ENCODE peak calls at places on chromosomes 12 and 14, in nine cellular contexts. Z is upper lobe of right lung; P is activated CD4-positive, alpha-beta T cell treated with anti-CD3 and anti-CD28 coated beads for 1 hour; C is brain microvascular endothelial cell; T is stimulated activated CD4-positive, alpha-beta T cell treated with anti-CD3 and anti-CD28 coated beads, Interleukin-15, amount 100 ng/mL, for 1 hour; D is LoVo; U is NCI-H526; F is uterus; A is NCI-H1092. I is an unnamed sample.

GRCh38 chr14:32192712-32193373 is 9.0 kb upstream of the RNU6-7 start:
- DNase-seq in Z (no peak), P (no peak), C (no peak), T (no peak), D (no peak), U (peak; percentile 11), F (no peak), A (no peak), I (no peak)

GRCh38 chr12:106601031-106601430 is 18.2 kb downstream of the RFX4 start:
- DNase-seq in Z (no peak), P (no peak), C (no peak), T (no peak), D (no peak), U (no peak), F (no peak), A (no peak), I (no peak)

GRCh38 chr12:54141534-54142475 is 47.0 kb downstream of the SMUG1 start:
- DNase-seq in Z (no peak), P (no peak), C (no peak), T (no peak), D (no peak), U (no peak), F (peak; percentile 34), A (no peak), I (no peak)

GRCh38 chr14:101781240-101782061 is 19.9 kb downstream of the PPP2R5C start:
- DNase-seq in Z (peak; percentile 71), P (no peak), C (no peak), T (no peak), D (no peak), U (peak; percentile 61), F (no peak), A (no peak), I (no peak)

GRCh38 chr12:114406326-114407033 is 536 bp upstream of the TBX5 start:
- DNase-seq in Z (no peak), P (no peak), C (no peak), T (no peak), D (no peak), U (no peak), F (no peak), A (no peak), I (no peak)

GRCh38 chr14:104885031-104885972 is 20.2 kb downstream of the CEP170B start:
- DNase-seq in Z (no peak), P (no peak), C (no peak), T (no peak), D (no peak), U (no peak), F (peak; percentile 14), A (no peak), I (no peak)

GRCh38 chr12:8226355-8226754 is 1.1 kb downstream of the FAM90A1 start:
- DNase-seq in Z (no peak), P (no peak), C (no peak), T (no peak), D (no peak), U (no peak), F (no peak), A (no peak), I (no peak)

GRCh38 chr12:127677537-127678131 is 589.3 kb upstream of the TMEM132C start:
- DNase-seq in Z (no peak), P (no peak), C (peak; percentile 84), T (no peak), D (peak; percentile 73), U (peak; percentile 91), F (peak; percentile 65), A (peak; percentile 74), I (peak; percentile 53)

GRCh38 chr12:27564612-27565213 is 40.7 kb downstream of the PPFIBP1 start:
- DNase-seq in Z (no peak), P (no peak), C (no peak), T (no peak), D (no peak), U (no peak), F (no peak), A (no peak), I (no peak)

GRCh38 chr14:69260979-69261605 is 1.1 kb downstream of the GALNT16 start:
- DNase-seq in Z (no peak), P (no peak), C (no peak), T (no peak), D (peak; percentile 22), U (peak; percentile 62), F (peak; percentile 48), A (no peak), I (peak; percentile 67)

GRCh38 chr14:98014851-98015615 is 1217.9 kb downstream of the VRK1 start:
- DNase-seq in Z (no peak), P (no peak), C (no peak), T (no peak), D (no peak), U (no peak), F (no peak), A (no peak), I (no peak)

GRCh38 chr14:54435500-54435981 is 5.6 kb downstream of the CNIH1 start:
- DNase-seq in Z (no peak), P (no peak), C (peak; percentile 53), T (no peak), D (no peak), U (peak; percentile 88), F (no peak), A (no peak), I (no peak)

GRCh38 chr12:91978143-91978542 is 167.5 kb downstream of the BTG1 start:
- DNase-seq in Z (no peak), P (no peak), C (no peak), T (peak; percentile 5), D (no peak), U (no peak), F (no peak), A (no peak), I (no peak)

GRCh38 chr12:53659609-53660008 is 16.3 kb downstream of the ATP5MC2 start:
- DNase-seq in Z (no peak), P (no peak), C (no peak), T (no peak), D (peak; percentile 33), U (peak; percentile 21), F (no peak), A (no peak), I (no peak)

GRCh38 chr12:58593557-58594304 is 326.6 kb downstream of the LRIG3 start:
- DNase-seq in Z (no peak), P (no peak), C (no peak), T (no peak), D (no peak), U (no peak), F (no peak), A (no peak), I (no peak)

GRCh38 chr12:118010903-118011302 is 5.6 kb upstream of the RFC5 start:
- DNase-seq in Z (no peak), P (no peak), C (no peak), T (no peak), D (no peak), U (no peak), F (no peak), A (no peak), I (no peak)

GRCh38 chr14:95341564-95341963 is 21.9 kb upstream of the CLMN start:
- DNase-seq in Z (no peak), P (no peak), C (no peak), T (no peak), D (no peak), U (no peak), F (no peak), A (no peak), I (no peak)